ENCODE peak calls at places on chromosome 2, in nine cellular contexts. R is stimulated activated CD4-positive, alpha-beta T cell treated with anti-CD3 and anti-CD28 coated beads, Interleukin-2, amount 100 ng/mL, for 4 hours; L is endothelial cell; D is transverse colon; V is effector memory CD4-positive, alpha-beta T cell; M is posterior cingulate gyrus; O is CD8-positive, alpha-beta T cell; X is BJ; U is AG04449. T is an unnamed sample.
A peak's percentile ranks its signal among the peaks of the same experiment; 100 is the strongest.

GRCh38 chr2:22904126-22904684 is 480.8 kb upstream of the KLHL29 start:
- DNase-seq in O (no peak), D (peak; percentile 18), V (no peak), M (peak; percentile 49), R (no peak), X (no peak), L (peak; percentile 59), U (no peak), T (peak; percentile 41)

GRCh38 chr2:228245601-228246000 is 64.1 kb upstream of the SPHKAP start:
- DNase-seq in D (no peak), M (no peak), V (no peak), X (no peak), L (no peak), O (no peak), U (no peak), R (no peak), T (no peak)

GRCh38 chr2:10228611-10229365 is 73.9 kb upstream of the HPCAL1 start:
- DNase-seq in X (no peak), L (no peak), R (no peak), D (peak; percentile 60), V (no peak), O (no peak), M (no peak), U (no peak), T (peak; percentile 59)

GRCh38 chr2:71896385-71897144 is 251.1 kb downstream of the CYP26B1 start:
- DNase-seq in L (no peak), M (no peak), V (no peak), D (no peak), U (no peak), X (no peak), R (no peak), O (no peak), T (no peak)

GRCh38 chr2:18519991-18520604 is 40.4 kb downstream of the RDH14 start:
- DNase-seq in M (no peak), V (no peak), X (no peak), O (no peak), U (no peak), R (no peak), D (no peak), L (no peak), T (no peak)

GRCh38 chr2:33498291-33498956 is 22.0 kb downstream of the RASGRP3 start:
- DNase-seq in M (no peak), D (no peak), O (no peak), X (no peak), U (no peak), L (no peak), V (no peak), R (no peak), T (no peak)

GRCh38 chr2:72023678-72024390 is 123.8 kb downstream of the CYP26B1 start:
- DNase-seq in R (no peak), O (no peak), X (no peak), D (no peak), M (no peak), V (no peak), U (no peak), L (no peak), T (peak; percentile 7)

GRCh38 chr2:219213026-219213415 is 5.7 kb downstream of the ABCB6 start:
- DNase-seq in O (no peak), R (no peak), L (no peak), M (no peak), X (no peak), V (no peak), U (no peak), D (no peak), T (peak; percentile 17)

GRCh38 chr2:242020196-242021004 is 150.9 kb downstream of the RTP5 start:
- DNase-seq in R (no peak), V (no peak), M (peak; percentile 55), L (no peak), D (peak; percentile 30), X (no peak), O (no peak), U (no peak), T (no peak)

GRCh38 chr2:222859786-222860726 is 780 bp upstream of the ACSL3 start:
- DNase-seq in R (no peak), M (no peak), X (no peak), D (peak; percentile 66), L (peak; percentile 31), O (no peak), U (no peak), V (no peak), T (peak; percentile 76)

T was measured in colonic mucosa.